ENCODE peak calls at places on chromosome 10, in ten cellular contexts. N is neural progenitor cell, R is WTC11, H is HCT116, Q is IMR-90, I is AG09319, F is fibroblast of lung, G is fibroblast of pulmonary artery, Z is AG10803, S is prostate gland. E is an unnamed sample.
A peak's percentile ranks its signal among the peaks of the same experiment; 100 is the strongest.

GRCh38 chr10:122828716-122829255 is 16.9 kb downstream of the CUZD1 start:
- DNase-seq in Z (no peak), G (no peak), H (no peak), I (no peak), S (no peak), Q (no peak), R (no peak), N (no peak), F (no peak), E (no peak)

GRCh38 chr10:17669185-17669872 is 25.4 kb downstream of the STAM start:
- DNase-seq in G (no peak), R (no peak), N (no peak), H (no peak), S (no peak), F (no peak), I (no peak), Q (no peak), Z (peak; percentile 38), E (peak; percentile 25)

GRCh38 chr10:93600861-93601773 is at the start of gene RBP4:
- DNase-seq in F (peak; percentile 33), N (peak; percentile 55), S (no peak), H (no peak), I (no peak), Z (peak; percentile 32), Q (peak; percentile 32), R (peak; percentile 24), G (peak; percentile 43), E (no peak)

GRCh38 chr10:1368772-1369171 is 312.6 kb downstream of the WDR37 start:
- DNase-seq in Q (no peak), H (peak; percentile 45), G (no peak), F (peak; percentile 8), I (no peak), R (peak; percentile 73), N (peak; percentile 83), Z (no peak), S (no peak), E (peak; percentile 78)

GRCh38 chr10:7374795-7375194 is 36.0 kb downstream of the SFMBT2 start:
- DNase-seq in R (no peak), S (no peak), F (no peak), G (no peak), N (no peak), Z (no peak), I (no peak), Q (no peak), H (no peak), E (no peak)

GRCh38 chr10:63217120-63217605 is 84.0 kb downstream of the NRBF2 start:
- DNase-seq in F (peak; percentile 80), R (no peak), I (peak; percentile 34), H (peak; percentile 27), Q (peak; percentile 77), Z (peak; percentile 67), N (peak; percentile 61), S (peak; percentile 44), G (peak; percentile 73), E (peak; percentile 20)

GRCh38 chr10:58743466-58744115 is 230.9 kb downstream of the BICC1 start:
- DNase-seq in R (peak; percentile 16), I (no peak), N (peak; percentile 70), Q (peak; percentile 85), S (no peak), Z (peak; percentile 54), F (no peak), G (peak; percentile 66), H (no peak), E (no peak)

GRCh38 chr10:34941471-34942357 is 126.6 kb upstream of the PARD3 start:
- DNase-seq in H (no peak), S (no peak), G (peak; percentile 48), N (no peak), Q (peak; percentile 13), Z (peak; percentile 12), F (no peak), R (no peak), I (no peak), E (no peak)

GRCh38 chr10:96556003-96556402 is 30.8 kb downstream of the TM9SF3 start:
- DNase-seq in N (peak; percentile 50), S (no peak), Z (no peak), R (no peak), G (peak; percentile 26), I (no peak), F (peak; percentile 19), H (no peak), Q (no peak), E (no peak)

GRCh38 chr10:93471110-93471651 is 11.0 kb downstream of the MYOF start:
- DNase-seq in I (peak; percentile 79), F (peak; percentile 97), Q (peak; percentile 97), N (no peak), G (peak; percentile 95), Z (peak; percentile 97), H (peak; percentile 95), S (peak; percentile 57), R (no peak), E (no peak)

GRCh38 chr10:84176836-84177474 is 3.4 kb downstream of the GPR15LG start:
- DNase-seq in I (no peak), S (no peak), Q (no peak), R (no peak), G (no peak), F (no peak), Z (no peak), N (no peak), H (no peak), E (no peak)

GRCh38 chr10:22427890-22428571 is 82.7 kb downstream of the SPAG6 start:
- DNase-seq in F (peak; percentile 97), I (peak; percentile 88), S (no peak), Q (peak; percentile 90), R (no peak), N (no peak), Z (peak; percentile 95), G (peak; percentile 70), H (peak; percentile 92), E (no peak)

DNA sequence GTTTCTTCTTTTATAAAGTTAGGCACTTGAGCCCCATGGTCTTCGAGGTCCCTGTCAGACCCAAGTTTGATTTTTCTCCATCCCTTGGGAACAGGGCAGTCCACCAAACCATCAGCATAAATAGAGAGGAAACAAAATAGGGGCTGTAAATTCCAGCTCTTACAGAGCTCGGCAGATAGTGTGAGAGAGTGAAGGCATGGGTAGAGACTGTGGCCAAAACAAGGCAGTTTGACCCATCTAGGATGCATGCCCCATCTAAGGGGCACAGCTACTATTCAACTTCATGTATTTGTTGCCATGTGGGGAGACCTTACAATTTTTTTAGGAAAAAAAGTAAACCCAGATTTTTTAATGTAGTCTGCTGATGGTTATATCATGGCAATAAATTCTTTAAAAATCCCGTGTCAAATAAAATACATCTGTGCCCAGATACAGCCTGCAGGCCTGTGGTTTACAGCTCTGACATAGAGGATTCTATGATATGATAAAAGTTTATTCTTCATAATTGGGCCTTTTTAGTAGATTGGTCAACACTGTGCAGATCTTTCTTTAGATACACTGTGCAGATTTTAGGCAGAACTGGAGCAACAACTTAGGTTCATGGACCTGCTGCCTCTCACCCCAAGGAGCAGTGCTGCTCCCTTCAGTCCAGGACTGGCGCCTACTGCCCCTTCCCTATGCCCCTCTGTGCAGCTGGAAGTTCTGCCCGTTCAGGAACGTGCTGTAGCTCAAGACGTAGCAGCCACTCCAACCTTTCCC is 5.3 kb downstream of the PPP1R3C start:
- DNase-seq in S (no peak), N (no peak), H (no peak), Q (no peak), I (no peak), F (no peak), G (no peak), R (no peak), Z (peak; percentile 48), E (no peak)
- TF ChIP-seq CTCF in S (no peak), N (no peak), H (no peak), Q (peak; percentile 8), I (no peak), F (peak; percentile 8), G (no peak), R (no peak), Z (peak; percentile 8), E (no peak)

GRCh38 chr10:33235951-33236350 is 98.5 kb downstream of the NRP1 start:
- DNase-seq in S (no peak), F (no peak), Z (peak; percentile 58), I (no peak), N (no peak), G (no peak), Q (no peak), H (no peak), R (no peak), E (no peak)

GRCh38 chr10:33233635-33234034 is 100.8 kb downstream of the NRP1 start:
- DNase-seq in G (no peak), Z (no peak), S (no peak), H (no peak), Q (no peak), I (no peak), F (no peak), N (no peak), R (no peak), E (no peak)

GRCh38 chr10:33236916-33237315 is 97.6 kb downstream of the NRP1 start:
- DNase-seq in F (no peak), I (no peak), Z (no peak), H (no peak), R (no peak), S (no peak), G (no peak), Q (no peak), N (no peak), E (no peak)

GRCh38 chr10:33234779-33235178 is 99.7 kb downstream of the NRP1 start:
- DNase-seq in Q (no peak), G (no peak), Z (peak; percentile 70), F (no peak), I (no peak), H (no peak), R (no peak), S (no peak), N (no peak), E (no peak)

GRCh38 chr10:33235271-33235884 is 99.1 kb downstream of the NRP1 start:
- DNase-seq in Q (no peak), I (no peak), G (no peak), H (no peak), Z (no peak), N (no peak), F (no peak), R (no peak), S (no peak), E (no peak)
- TF ChIP-seq CTCF in Q (no peak), I (no peak), G (no peak), H (no peak), Z (no peak), N (no peak), F (no peak), R (no peak), S (no peak), E (no peak)

DNA sequence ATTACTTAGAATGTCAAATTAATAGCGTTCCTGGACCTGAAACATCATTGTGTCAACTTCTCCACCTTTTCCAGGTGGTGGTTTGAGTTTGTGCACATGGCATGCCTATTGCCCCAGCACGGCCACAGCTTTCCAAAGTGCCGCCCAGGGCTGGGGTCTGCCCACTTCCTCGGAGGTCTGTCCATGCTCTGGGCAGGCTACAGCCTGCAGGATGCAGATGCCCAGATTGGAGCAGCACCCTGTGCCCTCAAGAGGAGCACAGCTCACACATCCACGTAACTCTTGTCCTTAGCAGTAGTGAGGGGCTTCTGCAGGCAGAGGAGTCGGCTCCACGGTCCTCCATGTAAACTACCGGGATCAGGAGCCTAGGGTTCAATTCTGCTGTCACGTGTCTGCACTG is 238.6 kb downstream of the EBF3 start:
- DNase-seq in H (no peak), S (no peak), R (no peak), N (no peak), Z (no peak), F (no peak), Q (no peak), G (no peak), I (no peak), E (no peak)
- TF ChIP-seq CTCF in H (no peak), S (no peak), R (no peak), N (no peak), Z (no peak), F (no peak), Q (no peak), G (no peak), I (no peak), E (no peak)

GRCh38 chr10:85976267-85976793 is 390.3 kb downstream of the GRID1 start:
- DNase-seq in Q (no peak), I (no peak), F (no peak), G (no peak), S (no peak), R (peak; percentile 16), H (no peak), N (peak; percentile 6), Z (no peak), E (no peak)
- TF ChIP-seq CTCF in Q (no peak), I (no peak), F (no peak), G (no peak), S (no peak), R (no peak), H (no peak), N (peak; percentile 16), Z (no peak), E (no peak)

E was measured in GM20000.